ENCODE peak calls at places on chromosome 2, in eight cellular contexts. N, U, A, G, K, X, C and S are unnamed samples.

GRCh38 chr2:64457518-64457917 is 3.6 kb downstream of the LGALSL start:
- DNase-seq in X (no peak), N (no peak), G (no peak), K (no peak), U (no peak), C (no peak), A (no peak), S (no peak)

GRCh38 chr2:85902496-85902895 is 13.7 kb upstream of the ST3GAL5 start:
- DNase-seq in C (no peak), K (no peak), N (peak; percentile 67), U (no peak), G (no peak), A (no peak), X (no peak), S (no peak)

GRCh38 chr2:168348076-168348475 is 100.7 kb upstream of the STK39 start:
- DNase-seq in A (no peak), N (no peak), C (peak; percentile 34), G (no peak), K (no peak), X (peak; percentile 63), U (no peak), S (peak; percentile 49)

GRCh38 chr2:14944562-14945346 is 312.2 kb downstream of the LRATD1 start:
- DNase-seq in X (peak; percentile 65), C (no peak), G (no peak), A (no peak), K (no peak), U (no peak), N (peak; percentile 1), S (peak; percentile 72)

GRCh38 chr2:219119422-219120043 is 41.1 kb downstream of the NHEJ1 start:
- DNase-seq in C (peak; percentile 65), G (peak; percentile 43), K (peak; percentile 64), A (peak; percentile 37), X (peak; percentile 83), N (no peak), U (peak; percentile 75), S (peak; percentile 46)

GRCh38 chr2:201411421-201411820 is 39.8 kb downstream of the TRAK2 start:
- DNase-seq in C (no peak), G (no peak), X (no peak), K (no peak), A (no peak), N (peak; percentile 63), U (no peak), S (no peak)

GRCh38 chr2:50118951-50119702 is 912.8 kb downstream of the NRXN1 start:
- DNase-seq in N (no peak), C (no peak), U (no peak), X (no peak), G (no peak), A (no peak), K (no peak), S (no peak)

GRCh38 chr2:100783986-100784385 is 36.0 kb upstream of the NPAS2 start:
- DNase-seq in U (no peak), C (no peak), A (no peak), K (no peak), N (no peak), X (no peak), G (no peak), S (no peak)

GRCh38 chr2:25021963-25022362 is 19.9 kb upstream of the EFR3B start:
- DNase-seq in C (no peak), G (no peak), K (no peak), U (no peak), A (no peak), X (no peak), N (no peak), S (no peak)

GRCh38 chr2:97991081-97991856 is 4.5 kb downstream of the TMEM131 start:
- DNase-seq in A (no peak), N (no peak), K (no peak), C (no peak), G (no peak), U (no peak), X (no peak), S (no peak)

GRCh38 chr2:212228651-212229253 is 309.9 kb downstream of the ERBB4 start:
- DNase-seq in X (no peak), C (no peak), G (no peak), A (no peak), K (no peak), N (no peak), U (no peak), S (no peak)

GRCh38 chr2:30948857-30949256 is 141.6 kb upstream of the CAPN13 start:
- DNase-seq in A (no peak), U (no peak), C (no peak), N (no peak), X (no peak), K (no peak), G (no peak), S (no peak)

GRCh38 chr2:53033416-53033815 is 734.2 kb upstream of the CHAC2 start:
- DNase-seq in C (no peak), A (no peak), K (no peak), U (no peak), G (no peak), X (no peak), N (peak; percentile 73), S (no peak)

GRCh38 chr2:25030702-25031101 is 11.2 kb upstream of the EFR3B start:
- DNase-seq in G (no peak), C (no peak), X (no peak), A (no peak), U (no peak), K (no peak), N (peak; percentile 25), S (no peak)

GRCh38 chr2:237866119-237866621 is 6.7 kb downstream of the RAMP1 start:
- DNase-seq in G (no peak), K (no peak), X (no peak), C (no peak), A (no peak), U (no peak), N (no peak), S (no peak)

GRCh38 chr2:180359522-180360282 is 352.6 kb upstream of the CWC22 start:
- DNase-seq in G (no peak), N (no peak), A (no peak), X (no peak), C (peak; percentile 4), K (no peak), U (no peak), S (peak; percentile 97)

GRCh38 chr2:219221956-219222518 is 3.3 kb upstream of the ABCB6 start:
- DNase-seq in A (no peak), K (no peak), N (no peak), X (no peak), C (no peak), U (no peak), G (no peak), S (no peak)

GRCh38 chr2:120231564-120231973 is 8.4 kb upstream of the TMEM185B start:
- DNase-seq in K (no peak), G (no peak), N (no peak), X (no peak), C (no peak), A (no peak), U (no peak), S (no peak)

GRCh38 chr2:158968396-158969161 is at the start of gene TANC1:
- DNase-seq in X (peak; percentile 92), A (peak; percentile 12), K (peak; percentile 82), G (no peak), C (peak; percentile 78), U (peak; percentile 97), N (peak; percentile 68), S (peak; percentile 91)

GRCh38 chr2:18645315-18645714 is 55.9 kb upstream of the NT5C1B start:
- DNase-seq in X (no peak), G (no peak), C (no peak), U (no peak), N (no peak), K (no peak), A (no peak), S (no peak)